ENCODE peak calls at places on chromosomes 3 and 15, in ten cellular contexts. One of them, this sample, is unnamed.

GRCh38 chr3:160649596-160649995 is 27.4 kb upstream of the ARL14 start:
- DNase-seq in NCI-H524: no peak
- DNase-seq in NCI-H510A: no peak
- DNase-seq in lower lobe of right lung: no peak
- DNase-seq in left cardiac atrium: no peak
- DNase-seq in Calu3: no peak
- DNase-seq in activated CD8-positive, alpha-beta T cell treated with anti-CD3 and anti-CD28 coated beads for 36 hours: no peak
- DNase-seq in myocyte: no peak
- DNase-seq in GM13976: no peak
- DNase-seq in GM20000: no peak
- DNase-seq in this sample: no peak

GRCh38 chr15:73794501-73795133 is 41.5 kb upstream of the INSYN1 start:
- DNase-seq in GM13976: no peak
- DNase-seq in lower lobe of right lung: no peak
- DNase-seq in GM20000: no peak
- DNase-seq in NCI-H524: no peak
- DNase-seq in left cardiac atrium: no peak
- DNase-seq in myocyte: no peak
- DNase-seq in activated CD8-positive, alpha-beta T cell treated with anti-CD3 and anti-CD28 coated beads for 36 hours: no peak
- DNase-seq in Calu3: no peak
- DNase-seq in NCI-H510A: no peak
- DNase-seq in this sample: no peak

GRCh38 chr15:94670436-94671034 is 439.2 kb downstream of the MCTP2 start:
- DNase-seq in NCI-H510A: no peak
- DNase-seq in myocyte: peak
- DNase-seq in GM20000: peak
- DNase-seq in Calu3: no peak
- DNase-seq in GM13976: peak
- DNase-seq in NCI-H524: peak
- DNase-seq in left cardiac atrium: no peak
- DNase-seq in lower lobe of right lung: no peak
- DNase-seq in activated CD8-positive, alpha-beta T cell treated with anti-CD3 and anti-CD28 coated beads for 36 hours: no peak
- DNase-seq in this sample: peak

GRCh38 chr15:100093211-100094126 is 248.3 kb downstream of the ADAMTS17 start:
- DNase-seq in GM20000: no peak
- DNase-seq in NCI-H510A: no peak
- DNase-seq in Calu3: no peak
- DNase-seq in left cardiac atrium: no peak
- DNase-seq in GM13976: no peak
- DNase-seq in NCI-H524: no peak
- DNase-seq in activated CD8-positive, alpha-beta T cell treated with anti-CD3 and anti-CD28 coated beads for 36 hours: no peak
- DNase-seq in myocyte: no peak
- DNase-seq in lower lobe of right lung: no peak
- DNase-seq in this sample: no peak

GRCh38 chr3:149442845-149443544 is 31.5 kb upstream of the TM4SF4 start:
- DNase-seq in GM13976: no peak
- DNase-seq in GM20000: no peak
- DNase-seq in NCI-H524: no peak
- DNase-seq in myocyte: peak
- DNase-seq in left cardiac atrium: no peak
- DNase-seq in lower lobe of right lung: no peak
- DNase-seq in Calu3: peak
- DNase-seq in activated CD8-positive, alpha-beta T cell treated with anti-CD3 and anti-CD28 coated beads for 36 hours: no peak
- DNase-seq in NCI-H510A: no peak
- DNase-seq in this sample: no peak

GRCh38 chr15:98941595-98942255 is 65.9 kb downstream of the PGPEP1L start:
- DNase-seq in NCI-H524: no peak
- DNase-seq in lower lobe of right lung: no peak
- DNase-seq in left cardiac atrium: no peak
- DNase-seq in NCI-H510A: no peak
- DNase-seq in GM13976: no peak
- DNase-seq in myocyte: no peak
- DNase-seq in GM20000: no peak
- DNase-seq in activated CD8-positive, alpha-beta T cell treated with anti-CD3 and anti-CD28 coated beads for 36 hours: no peak
- DNase-seq in Calu3: no peak
- DNase-seq in this sample: no peak

GRCh38 chr15:90264649-90265048 is 823 bp upstream of the NGRN start:
- DNase-seq in GM13976: no peak
- DNase-seq in NCI-H524: no peak
- DNase-seq in lower lobe of right lung: no peak
- DNase-seq in left cardiac atrium: no peak
- DNase-seq in Calu3: peak
- DNase-seq in NCI-H510A: no peak
- DNase-seq in GM20000: no peak
- DNase-seq in activated CD8-positive, alpha-beta T cell treated with anti-CD3 and anti-CD28 coated beads for 36 hours: peak
- DNase-seq in myocyte: peak
- DNase-seq in this sample: peak

GRCh38 chr15:43854801-43855200 is 28.0 kb downstream of the WDR76 start:
- DNase-seq in lower lobe of right lung: no peak
- DNase-seq in myocyte: no peak
- DNase-seq in GM20000: no peak
- DNase-seq in activated CD8-positive, alpha-beta T cell treated with anti-CD3 and anti-CD28 coated beads for 36 hours: no peak
- DNase-seq in GM13976: no peak
- DNase-seq in Calu3: no peak
- DNase-seq in NCI-H510A: no peak
- DNase-seq in left cardiac atrium: no peak
- DNase-seq in NCI-H524: no peak
- DNase-seq in this sample: no peak

GRCh38 chr3:50182533-50183099 is 8.8 kb upstream of the GNAT1 start:
- DNase-seq in NCI-H524: no peak
- DNase-seq in Calu3: no peak
- DNase-seq in myocyte: no peak
- DNase-seq in GM20000: no peak
- DNase-seq in lower lobe of right lung: no peak
- DNase-seq in left cardiac atrium: no peak
- DNase-seq in NCI-H510A: no peak
- DNase-seq in activated CD8-positive, alpha-beta T cell treated with anti-CD3 and anti-CD28 coated beads for 36 hours: no peak
- DNase-seq in GM13976: no peak
- DNase-seq in this sample: no peak

GRCh38 chr3:120177151-120177550 is 82.9 kb upstream of the GSK3B start:
- DNase-seq in activated CD8-positive, alpha-beta T cell treated with anti-CD3 and anti-CD28 coated beads for 36 hours: no peak
- DNase-seq in Calu3: peak
- DNase-seq in GM13976: no peak
- DNase-seq in NCI-H524: no peak
- DNase-seq in GM20000: no peak
- DNase-seq in left cardiac atrium: peak
- DNase-seq in lower lobe of right lung: peak
- DNase-seq in myocyte: peak
- DNase-seq in NCI-H510A: peak
- DNase-seq in this sample: peak

GRCh38 chr3:117629505-117629904 is 919.9 kb downstream of the TUSC7 start:
- DNase-seq in NCI-H510A: no peak
- DNase-seq in activated CD8-positive, alpha-beta T cell treated with anti-CD3 and anti-CD28 coated beads for 36 hours: no peak
- DNase-seq in NCI-H524: peak
- DNase-seq in lower lobe of right lung: no peak
- DNase-seq in myocyte: no peak
- DNase-seq in Calu3: no peak
- DNase-seq in GM13976: no peak
- DNase-seq in GM20000: no peak
- DNase-seq in left cardiac atrium: no peak
- DNase-seq in this sample: no peak

GRCh38 chr3:65828706-65829105 is 210.0 kb downstream of the MAGI1 start:
- DNase-seq in GM13976: no peak
- DNase-seq in myocyte: peak
- DNase-seq in NCI-H510A: no peak
- DNase-seq in GM20000: no peak
- DNase-seq in lower lobe of right lung: no peak
- DNase-seq in NCI-H524: no peak
- DNase-seq in Calu3: no peak
- DNase-seq in activated CD8-positive, alpha-beta T cell treated with anti-CD3 and anti-CD28 coated beads for 36 hours: no peak
- DNase-seq in left cardiac atrium: peak
- DNase-seq in this sample: no peak

GRCh38 chr3:41638381-41638780 is 323.5 kb downstream of the ULK4 start:
- DNase-seq in lower lobe of right lung: no peak
- DNase-seq in Calu3: no peak
- DNase-seq in GM13976: no peak
- DNase-seq in NCI-H524: no peak
- DNase-seq in GM20000: no peak
- DNase-seq in myocyte: no peak
- DNase-seq in NCI-H510A: no peak
- DNase-seq in activated CD8-positive, alpha-beta T cell treated with anti-CD3 and anti-CD28 coated beads for 36 hours: no peak
- DNase-seq in left cardiac atrium: no peak
- DNase-seq in this sample: no peak